ENCODE peak calls at places on chromosomes 12 and 14, in four cellular contexts. O is K562, H is GM12878, G is SK-N-SH. M is an unnamed sample.

GRCh38 chr12:22577667-22578066 is 33.3 kb upstream of the C2CD5 start:
- DNase-seq in O (no peak), H (no peak), G (no peak), M (no peak)

GRCh38 chr14:38405851-38406630 is 150.1 kb upstream of the CLEC14A start:
- DNase-seq in G (no peak), O (no peak), H (no peak), M (peak)

GRCh38 chr14:21652209-21652808 is 1.3 kb upstream of the OR4E2 start:
- DNase-seq in O (no peak), G (no peak), H (no peak), M (no peak)

GRCh38 chr14:100673085-100673806 is 53.4 kb upstream of the DLK1 start:
- DNase-seq in G (peak), H (no peak), O (peak), M (peak)

GRCh38 chr14:101187816-101188570 is 284.5 kb upstream of the RTL1 start:
- DNase-seq in O (no peak), H (no peak), G (peak), M (no peak)

GRCh38 chr12:45388545-45388944 is 172.7 kb downstream of the ANO6 start:
- DNase-seq in O (peak), G (peak), H (no peak), M (no peak)

GRCh38 chr12:123671876-123672275 is 963 bp downstream of the TCTN2 start:
- DNase-seq in G (no peak), O (no peak), H (no peak), M (no peak)

GRCh38 chr14:103121846-103122577 is 1.2 kb upstream of the TNFAIP2 start:
- DNase-seq in G (peak), O (peak), H (no peak), M (no peak)

GRCh38 chr14:69152181-69152943 is 557 bp downstream of the DCAF5 start:
- DNase-seq in O (peak), H (no peak), G (peak), M (peak)

GRCh38 chr14:55556929-55557623 is 22.9 kb upstream of the KTN1 start:
- DNase-seq in H (no peak), G (peak), O (no peak), M (no peak)

GRCh38 chr12:126051611-126052107 is 986.4 kb downstream of the AACS start:
- DNase-seq in G (no peak), H (no peak), O (no peak), M (no peak)

GRCh38 chr12:69106482-69107118 is 132.8 kb upstream of the CPSF6 start:
- DNase-seq in O (no peak), H (no peak), G (no peak), M (no peak)

GRCh38 chr12:89225401-89225800 is 126.9 kb downstream of the DUSP6 start:
- DNase-seq in G (no peak), O (no peak), H (no peak), M (no peak)

DNA sequence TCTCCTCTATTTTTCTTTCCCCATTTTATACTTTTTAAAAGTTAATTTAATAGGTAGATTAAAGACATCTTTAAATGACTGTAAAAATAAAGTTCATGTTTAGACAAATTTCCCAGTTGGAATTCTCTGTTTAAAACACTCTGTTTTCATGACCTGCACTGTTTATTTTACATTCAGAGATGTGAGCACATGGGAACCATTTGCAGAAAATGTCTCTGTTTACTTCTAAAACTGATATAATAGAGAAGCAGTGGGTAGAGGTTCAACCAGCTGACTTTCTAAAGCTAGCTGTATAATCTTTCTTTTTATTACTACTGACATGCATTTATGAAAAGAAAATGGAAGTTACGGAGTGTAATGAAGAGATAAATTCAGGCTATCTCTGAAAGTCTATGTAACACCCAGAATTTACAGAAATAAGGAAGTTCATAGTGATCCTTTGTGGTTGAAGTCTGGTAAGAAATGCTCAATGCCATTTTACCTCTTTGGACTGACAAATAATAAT is 137.2 kb downstream of the AEBP2 start:
- DNase-seq in H (no peak), G (no peak), O (no peak), M (no peak)
- TF ChIP-seq USF1 in H (no peak), G (no peak), O (no peak), M (no peak)

DNA sequence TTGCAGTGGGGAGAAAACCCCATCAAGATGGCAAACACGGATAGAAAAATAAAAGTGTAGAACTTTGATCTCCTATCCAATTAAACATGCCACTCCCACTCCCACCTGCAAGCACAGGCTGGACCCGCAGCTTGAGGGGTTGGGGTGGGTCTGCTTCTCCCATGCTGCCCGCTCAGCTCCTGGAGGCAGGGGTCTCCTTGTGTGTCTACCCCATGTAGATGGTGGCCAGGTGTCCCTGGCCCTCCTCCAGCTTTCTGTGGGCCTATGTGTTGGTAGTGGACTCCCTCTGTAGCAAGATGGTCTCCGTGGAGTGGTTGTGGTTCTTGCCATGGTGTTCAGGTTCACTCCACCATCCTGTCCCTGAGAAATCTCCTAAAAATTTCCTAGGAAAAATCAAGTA is 23.5 kb upstream of the FGF23 start:
- DNase-seq in O (no peak), G (no peak), H (no peak), M (no peak)
- TF ChIP-seq USF1 in O (no peak), G (no peak), H (no peak), M (no peak)

DNA sequence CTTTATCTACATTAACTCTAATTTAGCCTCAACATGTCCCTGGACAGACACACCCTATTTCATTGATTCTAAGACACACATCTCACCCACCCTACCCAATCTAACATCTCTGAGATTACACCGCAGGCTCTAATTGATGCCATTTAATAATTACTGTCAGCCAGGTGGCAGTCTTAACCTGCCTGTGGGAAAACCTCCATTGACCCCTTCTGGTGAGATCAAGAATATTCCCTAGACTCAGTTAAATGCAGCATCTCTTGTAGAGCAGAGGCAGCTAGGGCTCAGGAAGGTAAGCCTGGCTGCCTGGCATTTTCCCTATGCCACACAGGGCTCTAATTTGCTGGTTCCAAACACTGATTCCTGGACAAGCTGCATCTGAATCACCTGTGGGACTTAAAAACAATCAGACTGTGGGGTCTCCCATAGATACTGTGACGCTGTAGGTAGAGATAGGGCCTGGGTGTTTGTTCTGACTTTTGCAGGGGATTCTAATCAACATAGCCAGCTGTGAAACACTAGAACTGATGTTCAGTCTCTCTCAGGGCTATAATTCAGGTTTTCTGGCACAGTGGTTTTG is 14.3 kb downstream of the MCRS1 start:
- DNase-seq in H (no peak), G (peak), O (peak), M (no peak)
- TF ChIP-seq USF1 in H (no peak), G (no peak), O (no peak), M (no peak)

GRCh38 chr12:85275359-85275758 is 4.7 kb upstream of the ALX1 start:
- DNase-seq in G (no peak), O (no peak), H (no peak), M (no peak)
- TF ChIP-seq USF1 in G (no peak), O (no peak), H (no peak), M (no peak)

GRCh38 chr12:72191761-72192160 is 80.4 kb upstream of the TRHDE start:
- DNase-seq in H (no peak), O (no peak), G (no peak), M (no peak)
- TF ChIP-seq USF1 in H (no peak), O (no peak), G (no peak), M (no peak)

GRCh38 chr12:132257206-132257954 is 72.0 kb downstream of the GALNT9 start:
- DNase-seq in G (no peak), O (no peak), H (no peak), M (no peak)
- TF ChIP-seq USF1 in G (no peak), O (no peak), H (no peak), M (no peak)

DNA sequence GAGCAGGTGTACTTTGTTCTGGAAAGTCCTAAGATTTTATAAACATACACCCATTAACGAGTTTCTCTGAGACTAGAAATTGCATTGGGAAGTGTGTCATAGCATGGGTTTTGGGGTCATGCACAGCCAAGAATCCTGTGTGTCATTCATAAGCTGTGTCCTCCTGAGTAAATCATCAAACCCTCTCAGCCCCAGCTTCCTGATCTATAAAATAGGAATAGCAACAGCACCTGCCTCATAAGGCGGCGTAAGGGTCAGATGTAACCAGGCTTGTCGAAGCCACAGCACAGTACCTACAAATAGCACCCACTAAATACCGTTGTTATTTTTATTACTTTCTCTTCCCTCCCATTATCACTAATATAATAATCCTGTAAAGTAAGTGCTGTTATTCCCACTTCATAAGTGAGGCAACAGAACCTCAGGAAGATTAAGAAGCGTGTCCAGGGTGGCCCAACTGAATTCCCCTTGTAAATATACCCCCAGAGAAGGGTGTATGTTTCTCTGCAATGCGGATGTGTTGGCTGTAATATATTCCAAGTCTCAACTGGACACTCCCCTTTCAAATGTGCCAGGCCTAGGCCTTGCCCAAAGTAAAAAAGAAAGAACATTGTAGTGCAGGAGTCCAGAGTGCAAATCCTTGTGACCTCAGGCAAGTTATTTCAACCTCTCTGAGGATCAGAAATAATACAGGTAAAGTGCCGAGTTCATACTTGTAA is 188.3 kb upstream of the BCL2L14 start:
- DNase-seq in G (no peak), O (no peak), H (peak), M (no peak)
- TF ChIP-seq USF1 in G (no peak), O (no peak), H (no peak), M (no peak)

M was measured in WTC11.